ENCODE peak calls at places on chromosomes 12 and 14, in seven cellular contexts. One of them, this sample, is unnamed.

GRCh38 chr12:21369141-21369980 is 3.3 kb upstream of the IAPP start:
- DNase-seq in cardiac muscle cell: no peak
- DNase-seq in left ventricle myocardium inferior: no peak
- DNase-seq in heart left ventricle: no peak
- DNase-seq in fibroblast of villous mesenchyme: no peak
- DNase-seq in lung: no peak
- DNase-seq in dorsolateral prefrontal cortex: no peak
- DNase-seq in this sample: no peak

GRCh38 chr12:96981053-96981452 is 74.0 kb downstream of the NEDD1 start:
- DNase-seq in fibroblast of villous mesenchyme: peak
- DNase-seq in left ventricle myocardium inferior: no peak
- DNase-seq in lung: no peak
- DNase-seq in heart left ventricle: no peak
- DNase-seq in cardiac muscle cell: peak
- DNase-seq in dorsolateral prefrontal cortex: peak
- DNase-seq in this sample: no peak

GRCh38 chr14:54338696-54339317 is 58.0 kb upstream of the CDKN3 start:
- DNase-seq in fibroblast of villous mesenchyme: peak
- DNase-seq in heart left ventricle: no peak
- DNase-seq in cardiac muscle cell: peak
- DNase-seq in lung: peak
- DNase-seq in left ventricle myocardium inferior: no peak
- DNase-seq in dorsolateral prefrontal cortex: no peak
- DNase-seq in this sample: no peak

GRCh38 chr14:60807971-60808370 is 73.4 kb downstream of the MNAT1 start:
- DNase-seq in dorsolateral prefrontal cortex: no peak
- DNase-seq in cardiac muscle cell: no peak
- DNase-seq in left ventricle myocardium inferior: no peak
- DNase-seq in fibroblast of villous mesenchyme: peak
- DNase-seq in lung: no peak
- DNase-seq in heart left ventricle: no peak
- DNase-seq in this sample: no peak

GRCh38 chr12:29691146-29691854 is 92.4 kb downstream of the TMTC1 start:
- DNase-seq in lung: no peak
- DNase-seq in left ventricle myocardium inferior: no peak
- DNase-seq in heart left ventricle: no peak
- DNase-seq in cardiac muscle cell: no peak
- DNase-seq in dorsolateral prefrontal cortex: no peak
- DNase-seq in fibroblast of villous mesenchyme: no peak
- DNase-seq in this sample: no peak

GRCh38 chr14:76975865-76976622 is 52.5 kb downstream of the IRF2BPL start:
- DNase-seq in cardiac muscle cell: no peak
- DNase-seq in fibroblast of villous mesenchyme: no peak
- DNase-seq in heart left ventricle: no peak
- DNase-seq in lung: no peak
- DNase-seq in left ventricle myocardium inferior: no peak
- DNase-seq in dorsolateral prefrontal cortex: no peak
- DNase-seq in this sample: no peak

GRCh38 chr14:92942576-92942975 is 19.6 kb downstream of the CHGA start:
- DNase-seq in heart left ventricle: peak
- DNase-seq in fibroblast of villous mesenchyme: no peak
- DNase-seq in lung: no peak
- DNase-seq in cardiac muscle cell: no peak
- DNase-seq in dorsolateral prefrontal cortex: no peak
- DNase-seq in left ventricle myocardium inferior: no peak
- DNase-seq in this sample: no peak

GRCh38 chr14:32372154-32372553 is 43.1 kb downstream of the AKAP6 start:
- DNase-seq in fibroblast of villous mesenchyme: peak
- DNase-seq in dorsolateral prefrontal cortex: no peak
- DNase-seq in left ventricle myocardium inferior: no peak
- DNase-seq in lung: no peak
- DNase-seq in cardiac muscle cell: peak
- DNase-seq in heart left ventricle: no peak
- DNase-seq in this sample: no peak

GRCh38 chr12:40225984-40226602 is 1.3 kb downstream of the LRRK2 start:
- DNase-seq in fibroblast of villous mesenchyme: no peak
- DNase-seq in heart left ventricle: no peak
- DNase-seq in cardiac muscle cell: no peak
- DNase-seq in dorsolateral prefrontal cortex: no peak
- DNase-seq in lung: no peak
- DNase-seq in left ventricle myocardium inferior: no peak
- DNase-seq in this sample: peak

GRCh38 chr12:88946377-88946997 is 366.2 kb upstream of the KITLG start:
- DNase-seq in lung: peak
- DNase-seq in dorsolateral prefrontal cortex: no peak
- DNase-seq in heart left ventricle: no peak
- DNase-seq in cardiac muscle cell: peak
- DNase-seq in fibroblast of villous mesenchyme: peak
- DNase-seq in left ventricle myocardium inferior: no peak
- DNase-seq in this sample: peak

GRCh38 chr12:24425601-24425970 is 476.1 kb upstream of the SOX5 start:
- DNase-seq in lung: no peak
- DNase-seq in left ventricle myocardium inferior: no peak
- DNase-seq in heart left ventricle: no peak
- DNase-seq in cardiac muscle cell: no peak
- DNase-seq in fibroblast of villous mesenchyme: peak
- DNase-seq in dorsolateral prefrontal cortex: no peak
- DNase-seq in this sample: no peak

GRCh38 chr14:73760598-73761586 is 46.7 kb upstream of the PNMA1 start:
- DNase-seq in heart left ventricle: no peak
- DNase-seq in left ventricle myocardium inferior: no peak
- DNase-seq in fibroblast of villous mesenchyme: no peak
- DNase-seq in cardiac muscle cell: no peak
- DNase-seq in lung: no peak
- DNase-seq in dorsolateral prefrontal cortex: no peak
- DNase-seq in this sample: no peak

GRCh38 chr12:3882896-3883564 is 9.8 kb upstream of the PARP11 start:
- DNase-seq in left ventricle myocardium inferior: no peak
- DNase-seq in cardiac muscle cell: peak
- DNase-seq in fibroblast of villous mesenchyme: peak
- DNase-seq in lung: no peak
- DNase-seq in heart left ventricle: no peak
- DNase-seq in dorsolateral prefrontal cortex: no peak
- DNase-seq in this sample: no peak

GRCh38 chr12:68414988-68415387 is 82.8 kb upstream of the MDM1 start:
- DNase-seq in lung: no peak
- DNase-seq in fibroblast of villous mesenchyme: no peak
- DNase-seq in left ventricle myocardium inferior: no peak
- DNase-seq in cardiac muscle cell: no peak
- DNase-seq in dorsolateral prefrontal cortex: no peak
- DNase-seq in heart left ventricle: no peak
- DNase-seq in this sample: no peak

GRCh38 chr14:44463386-44464004 is 43.6 kb downstream of the FSCB start:
- DNase-seq in left ventricle myocardium inferior: no peak
- DNase-seq in fibroblast of villous mesenchyme: no peak
- DNase-seq in cardiac muscle cell: peak
- DNase-seq in heart left ventricle: no peak
- DNase-seq in dorsolateral prefrontal cortex: no peak
- DNase-seq in lung: no peak
- DNase-seq in this sample: no peak

GRCh38 chr14:61345144-61345482 is 23.7 kb downstream of the PRKCH start:
- DNase-seq in left ventricle myocardium inferior: no peak
- DNase-seq in lung: no peak
- DNase-seq in dorsolateral prefrontal cortex: no peak
- DNase-seq in fibroblast of villous mesenchyme: no peak
- DNase-seq in heart left ventricle: no peak
- DNase-seq in cardiac muscle cell: no peak
- DNase-seq in this sample: no peak

GRCh38 chr12:115756271-115756670 is 521.2 kb downstream of the MED13L start:
- DNase-seq in dorsolateral prefrontal cortex: no peak
- DNase-seq in cardiac muscle cell: no peak
- DNase-seq in left ventricle myocardium inferior: no peak
- DNase-seq in fibroblast of villous mesenchyme: peak
- DNase-seq in lung: no peak
- DNase-seq in heart left ventricle: no peak
- DNase-seq in this sample: no peak
- H3K4me3 ChIP-seq in dorsolateral prefrontal cortex: no peak
- H3K4me3 ChIP-seq in cardiac muscle cell: no peak
- H3K4me3 ChIP-seq in left ventricle myocardium inferior: no peak
- H3K4me3 ChIP-seq in fibroblast of villous mesenchyme: peak
- H3K4me3 ChIP-seq in lung: no peak
- H3K4me3 ChIP-seq in heart left ventricle: no peak
- H3K4me3 ChIP-seq in this sample: no peak

GRCh38 chr12:16681196-16681595 is 75.2 kb upstream of the LMO3 start:
- DNase-seq in heart left ventricle: no peak
- DNase-seq in lung: no peak
- DNase-seq in dorsolateral prefrontal cortex: no peak
- DNase-seq in cardiac muscle cell: no peak
- DNase-seq in fibroblast of villous mesenchyme: no peak
- DNase-seq in left ventricle myocardium inferior: no peak
- DNase-seq in this sample: no peak

GRCh38 chr12:16685107-16685506 is 79.1 kb upstream of the LMO3 start:
- DNase-seq in dorsolateral prefrontal cortex: no peak
- DNase-seq in left ventricle myocardium inferior: no peak
- DNase-seq in fibroblast of villous mesenchyme: no peak
- DNase-seq in cardiac muscle cell: peak
- DNase-seq in lung: no peak
- DNase-seq in heart left ventricle: no peak
- DNase-seq in this sample: no peak
- TF ChIP-seq CTCF in dorsolateral prefrontal cortex: no peak
- TF ChIP-seq CTCF in left ventricle myocardium inferior: no peak
- TF ChIP-seq CTCF in fibroblast of villous mesenchyme: peak
- TF ChIP-seq CTCF in cardiac muscle cell: peak
- TF ChIP-seq CTCF in lung: no peak
- TF ChIP-seq CTCF in heart left ventricle: no peak
- TF ChIP-seq CTCF in this sample: peak

DNA sequence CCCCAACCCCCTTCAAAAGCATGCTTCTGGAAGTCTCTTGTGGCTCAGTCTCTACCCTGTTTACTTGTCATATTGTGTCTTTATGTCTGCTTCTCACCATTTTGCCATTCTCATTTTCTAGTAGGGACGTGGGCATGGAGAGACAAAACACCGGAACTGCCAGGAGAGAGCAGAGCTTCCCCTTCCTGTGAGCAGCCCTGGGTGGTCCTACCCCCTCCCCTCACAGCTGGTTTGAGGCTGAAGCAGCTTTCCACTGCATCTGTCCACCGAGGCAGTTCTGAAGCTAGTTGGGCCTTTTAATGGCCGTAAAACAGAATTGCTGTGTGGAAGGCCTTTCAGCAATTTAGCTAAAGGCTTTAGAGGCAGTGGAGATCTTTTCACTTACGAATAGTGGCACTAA is 77.0 kb downstream of the PELI2 start:
- DNase-seq in heart left ventricle: no peak
- DNase-seq in dorsolateral prefrontal cortex: no peak
- DNase-seq in cardiac muscle cell: no peak
- DNase-seq in fibroblast of villous mesenchyme: no peak
- DNase-seq in left ventricle myocardium inferior: no peak
- DNase-seq in lung: no peak
- DNase-seq in this sample: no peak
- H3K4me3 ChIP-seq in heart left ventricle: no peak
- H3K4me3 ChIP-seq in dorsolateral prefrontal cortex: no peak
- H3K4me3 ChIP-seq in cardiac muscle cell: no peak
- H3K4me3 ChIP-seq in fibroblast of villous mesenchyme: no peak
- H3K4me3 ChIP-seq in left ventricle myocardium inferior: no peak
- H3K4me3 ChIP-seq in lung: no peak
- H3K4me3 ChIP-seq in this sample: no peak

DNA sequence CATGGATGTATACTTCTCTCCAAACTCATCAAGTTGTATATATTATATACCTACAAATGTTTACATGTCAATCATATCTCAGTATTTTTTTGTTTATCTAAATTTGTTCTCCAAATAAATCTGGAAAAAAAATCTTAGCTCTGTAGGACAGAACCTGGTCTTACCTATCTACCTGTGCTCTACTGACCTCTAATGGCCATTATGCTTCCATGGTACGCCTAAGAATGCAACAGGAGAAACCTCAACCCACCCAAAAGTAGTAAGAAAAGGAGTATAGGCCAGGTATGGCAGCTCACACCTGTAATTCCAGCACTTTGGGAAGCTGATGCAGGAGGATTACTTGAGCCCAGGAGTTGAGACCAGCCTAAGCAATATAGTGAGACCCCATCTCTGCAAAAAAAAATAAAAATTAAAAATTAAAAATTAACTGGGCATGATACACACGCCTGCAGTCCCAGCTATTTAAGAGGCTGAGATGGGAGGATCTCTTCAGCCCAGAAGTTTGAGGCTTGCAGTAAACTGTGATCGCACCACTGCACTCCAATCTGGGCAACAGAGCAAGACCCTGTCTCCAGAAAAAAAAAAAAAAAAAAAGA is 8.7 kb downstream of the OR11H4 start:
- DNase-seq in lung: no peak
- DNase-seq in heart left ventricle: no peak
- DNase-seq in fibroblast of villous mesenchyme: no peak
- DNase-seq in dorsolateral prefrontal cortex: no peak
- DNase-seq in left ventricle myocardium inferior: no peak
- DNase-seq in cardiac muscle cell: no peak
- DNase-seq in this sample: no peak
- TF ChIP-seq CTCF in lung: no peak
- TF ChIP-seq CTCF in heart left ventricle: no peak
- TF ChIP-seq CTCF in fibroblast of villous mesenchyme: no peak
- TF ChIP-seq CTCF in dorsolateral prefrontal cortex: no peak
- TF ChIP-seq CTCF in left ventricle myocardium inferior: no peak
- TF ChIP-seq CTCF in cardiac muscle cell: no peak
- TF ChIP-seq CTCF in this sample: peak

GRCh38 chr12:16112626-16113560 is 164.6 kb downstream of the SLC15A5 start:
- DNase-seq in left ventricle myocardium inferior: no peak
- DNase-seq in heart left ventricle: no peak
- DNase-seq in dorsolateral prefrontal cortex: no peak
- DNase-seq in fibroblast of villous mesenchyme: peak
- DNase-seq in lung: no peak
- DNase-seq in cardiac muscle cell: peak
- DNase-seq in this sample: no peak
- H3K4me3 ChIP-seq in left ventricle myocardium inferior: no peak
- H3K4me3 ChIP-seq in heart left ventricle: no peak
- H3K4me3 ChIP-seq in dorsolateral prefrontal cortex: no peak
- H3K4me3 ChIP-seq in fibroblast of villous mesenchyme: no peak
- H3K4me3 ChIP-seq in lung: no peak
- H3K4me3 ChIP-seq in cardiac muscle cell: no peak
- H3K4me3 ChIP-seq in this sample: no peak

DNA sequence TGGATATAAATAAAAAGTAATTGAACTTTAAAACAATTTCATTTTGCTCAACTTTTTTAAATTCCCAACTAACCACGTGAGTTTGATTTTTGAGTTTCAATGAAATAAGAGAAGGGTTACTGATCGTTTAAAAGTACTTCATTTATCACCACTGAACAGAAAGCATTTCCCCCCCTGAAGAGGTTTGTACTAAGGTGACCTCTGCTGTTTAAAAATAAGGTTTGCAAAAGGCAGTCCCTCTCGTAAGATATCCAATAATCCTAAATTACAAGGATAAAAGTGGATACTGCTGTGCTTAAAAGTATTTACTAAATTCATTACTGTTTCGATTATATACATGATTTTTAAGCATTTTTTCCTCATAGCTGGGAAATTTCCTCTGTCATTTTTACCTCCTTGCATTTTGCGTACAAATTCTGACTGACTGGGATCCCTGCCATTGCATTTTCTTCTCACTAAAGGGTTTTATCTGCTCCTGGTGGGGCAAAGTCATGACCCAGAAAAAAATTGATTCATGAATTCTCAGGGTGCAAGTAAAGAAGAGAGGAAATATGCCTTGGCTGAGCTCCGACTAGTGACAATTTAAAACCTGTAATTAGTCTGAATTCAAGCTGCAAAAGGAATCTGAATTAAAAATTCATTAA is 463.8 kb downstream of the PRKD1 start:
- DNase-seq in left ventricle myocardium inferior: no peak
- DNase-seq in cardiac muscle cell: peak
- DNase-seq in heart left ventricle: no peak
- DNase-seq in fibroblast of villous mesenchyme: no peak
- DNase-seq in dorsolateral prefrontal cortex: no peak
- DNase-seq in lung: no peak
- DNase-seq in this sample: no peak
- TF ChIP-seq CTCF in left ventricle myocardium inferior: no peak
- TF ChIP-seq CTCF in cardiac muscle cell: peak
- TF ChIP-seq CTCF in heart left ventricle: no peak
- TF ChIP-seq CTCF in fibroblast of villous mesenchyme: peak
- TF ChIP-seq CTCF in dorsolateral prefrontal cortex: no peak
- TF ChIP-seq CTCF in lung: no peak
- TF ChIP-seq CTCF in this sample: no peak

GRCh38 chr12:8917031-8917430 is 2.7 kb downstream of the PHC1 start:
- DNase-seq in cardiac muscle cell: no peak
- DNase-seq in heart left ventricle: no peak
- DNase-seq in dorsolateral prefrontal cortex: no peak
- DNase-seq in fibroblast of villous mesenchyme: no peak
- DNase-seq in left ventricle myocardium inferior: no peak
- DNase-seq in lung: no peak
- DNase-seq in this sample: no peak
- H3K4me3 ChIP-seq in cardiac muscle cell: no peak
- H3K4me3 ChIP-seq in heart left ventricle: no peak
- H3K4me3 ChIP-seq in dorsolateral prefrontal cortex: no peak
- H3K4me3 ChIP-seq in fibroblast of villous mesenchyme: no peak
- H3K4me3 ChIP-seq in left ventricle myocardium inferior: no peak
- H3K4me3 ChIP-seq in lung: no peak
- H3K4me3 ChIP-seq in this sample: no peak

This sample was measured in GM06990.